ENCODE peak calls at places on chromosomes 5 and 9, in four cellular contexts. D, I, U and T are unnamed samples.

GRCh38 chr5:174559141-174559540 is 165.2 kb upstream of the MSX2 start:
- DNase-seq in D (no peak), I (no peak), U (no peak), T (no peak)

GRCh38 chr5:51013036-51013435 is 346.6 kb downstream of the PARP8 start:
- DNase-seq in D (no peak), I (no peak), U (no peak), T (no peak)

GRCh38 chr9:90100014-90100413 is 495.2 kb downstream of the GADD45G start:
- DNase-seq in D (no peak), I (no peak), U (no peak), T (no peak)

GRCh38 chr9:109349431-109349846 is 28.6 kb upstream of the EPB41L4B start:
- DNase-seq in D (no peak), I (no peak), U (peak; percentile 23), T (no peak)

GRCh38 chr9:129574911-129575574 is 45.9 kb downstream of the C9orf50 start:
- DNase-seq in D (no peak), I (no peak), U (no peak), T (no peak)

GRCh38 chr5:98769006-98769255 is 4.5 kb upstream of the RGMB start:
- DNase-seq in D (no peak), I (no peak), U (no peak), T (peak; percentile 37)

GRCh38 chr9:104906441-104907277 is 21.3 kb downstream of the ABCA1 start:
- DNase-seq in D (peak; percentile 33), I (peak; percentile 32), U (no peak), T (no peak)

GRCh38 chr5:107011530-107012115 is 659.1 kb downstream of the EFNA5 start:
- DNase-seq in D (no peak), I (no peak), U (no peak), T (no peak)

GRCh38 chr9:94002316-94003140 is 47.4 kb upstream of the BARX1 start:
- DNase-seq in D (no peak), I (no peak), U (peak; percentile 20), T (peak; percentile 18)

GRCh38 chr9:120901704-120902103 is 24.7 kb upstream of the PHF19 start:
- DNase-seq in D (no peak), I (no peak), U (no peak), T (no peak)

GRCh38 chr5:18095061-18095460 is 460.8 kb downstream of the TAF11L14 start:
- DNase-seq in D (no peak), I (no peak), U (no peak), T (no peak)

GRCh38 chr9:86765736-86766410 is 181.4 kb downstream of the GAS1 start:
- DNase-seq in D (no peak), I (no peak), U (no peak), T (no peak)

GRCh38 chr5:122415481-122416120 is 103.6 kb downstream of the SNCAIP start:
- DNase-seq in D (peak; percentile 70), I (peak; percentile 24), U (peak; percentile 62), T (no peak)

GRCh38 chr5:67636091-67636490 is 439.5 kb upstream of the CD180 start:
- DNase-seq in D (peak; percentile 27), I (no peak), U (peak; percentile 88), T (no peak)

GRCh38 chr9:91896096-91896495 is 53.9 kb downstream of the ROR2 start:
- DNase-seq in D (no peak), I (no peak), U (no peak), T (no peak)

GRCh38 chr9:108088916-108089315 is 599.3 kb upstream of the KLF4 start:
- DNase-seq in D (no peak), I (no peak), U (no peak), T (no peak)

GRCh38 chr5:150428106-150428876 is 15.6 kb upstream of the CD74 start:
- DNase-seq in D (peak; percentile 60), I (peak; percentile 32), U (no peak), T (no peak)

GRCh38 chr9:76686756-76687155 is 77.5 kb upstream of the PCA3 start:
- DNase-seq in D (no peak), I (no peak), U (no peak), T (no peak)

GRCh38 chr9:105053209-105053652 is 125.3 kb upstream of the ABCA1 start:
- DNase-seq in D (no peak), I (no peak), U (no peak), T (no peak)

GRCh38 chr5:130871346-130872086 is 293.5 kb downstream of the HINT1 start:
- DNase-seq in D (no peak), I (no peak), U (no peak), T (peak; percentile 1)

GRCh38 chr5:102532126-102532525 is 33.3 kb upstream of the SLCO6A1 start:
- DNase-seq in D (no peak), I (no peak), U (no peak), T (no peak)

GRCh38 chr9:109063765-109064164 is 50.5 kb upstream of the CTNNAL1 start:
- DNase-seq in D (no peak), I (no peak), U (no peak), T (no peak)

GRCh38 chr9:110457245-110457644 is 119.6 kb upstream of the TXNDC8 start:
- DNase-seq in D (no peak), I (no peak), U (no peak), T (no peak)

GRCh38 chr9:133107961-133108793 is 12.9 kb downstream of the RALGDS start:
- DNase-seq in D (peak; percentile 11), I (no peak), U (no peak), T (no peak)

GRCh38 chr5:54845567-54845941 is 139.8 kb downstream of the ESM1 start:
- DNase-seq in D (no peak), I (no peak), U (no peak), T (no peak)

GRCh38 chr5:76202182-76202581 is 119.0 kb downstream of the SV2C start:
- DNase-seq in D (no peak), I (no peak), U (no peak), T (no peak)

GRCh38 chr5:152221721-152222629 is 183.1 kb downstream of the NMUR2 start:
- DNase-seq in D (no peak), I (no peak), U (no peak), T (no peak)

GRCh38 chr9:128262687-128263086 is 13.1 kb downstream of the GOLGA2 start:
- DNase-seq in D (no peak), I (no peak), U (no peak), T (no peak)

GRCh38 chr5:140106805-140107311 is 7.1 kb upstream of the PURA start:
- DNase-seq in D (no peak), I (no peak), U (no peak), T (no peak)
- TF ChIP-seq POLR2A in D (no peak), I (no peak), U (no peak), T (no peak)

GRCh38 chr5:22901885-22902284 is 48.7 kb upstream of the CDH12 start:
- DNase-seq in D (no peak), I (no peak), U (no peak), T (no peak)

GRCh38 chr5:22896155-22896554 is 43.0 kb upstream of the CDH12 start:
- DNase-seq in D (no peak), I (no peak), U (no peak), T (no peak)

GRCh38 chr5:22899341-22899740 is 46.2 kb upstream of the CDH12 start:
- DNase-seq in D (no peak), I (no peak), U (no peak), T (no peak)

GRCh38 chr5:22900801-22901310 is 47.7 kb upstream of the CDH12 start:
- DNase-seq in D (no peak), I (no peak), U (no peak), T (no peak)
- TF ChIP-seq POLR2A in D (no peak), I (no peak), U (no peak), T (no peak)

DNA sequence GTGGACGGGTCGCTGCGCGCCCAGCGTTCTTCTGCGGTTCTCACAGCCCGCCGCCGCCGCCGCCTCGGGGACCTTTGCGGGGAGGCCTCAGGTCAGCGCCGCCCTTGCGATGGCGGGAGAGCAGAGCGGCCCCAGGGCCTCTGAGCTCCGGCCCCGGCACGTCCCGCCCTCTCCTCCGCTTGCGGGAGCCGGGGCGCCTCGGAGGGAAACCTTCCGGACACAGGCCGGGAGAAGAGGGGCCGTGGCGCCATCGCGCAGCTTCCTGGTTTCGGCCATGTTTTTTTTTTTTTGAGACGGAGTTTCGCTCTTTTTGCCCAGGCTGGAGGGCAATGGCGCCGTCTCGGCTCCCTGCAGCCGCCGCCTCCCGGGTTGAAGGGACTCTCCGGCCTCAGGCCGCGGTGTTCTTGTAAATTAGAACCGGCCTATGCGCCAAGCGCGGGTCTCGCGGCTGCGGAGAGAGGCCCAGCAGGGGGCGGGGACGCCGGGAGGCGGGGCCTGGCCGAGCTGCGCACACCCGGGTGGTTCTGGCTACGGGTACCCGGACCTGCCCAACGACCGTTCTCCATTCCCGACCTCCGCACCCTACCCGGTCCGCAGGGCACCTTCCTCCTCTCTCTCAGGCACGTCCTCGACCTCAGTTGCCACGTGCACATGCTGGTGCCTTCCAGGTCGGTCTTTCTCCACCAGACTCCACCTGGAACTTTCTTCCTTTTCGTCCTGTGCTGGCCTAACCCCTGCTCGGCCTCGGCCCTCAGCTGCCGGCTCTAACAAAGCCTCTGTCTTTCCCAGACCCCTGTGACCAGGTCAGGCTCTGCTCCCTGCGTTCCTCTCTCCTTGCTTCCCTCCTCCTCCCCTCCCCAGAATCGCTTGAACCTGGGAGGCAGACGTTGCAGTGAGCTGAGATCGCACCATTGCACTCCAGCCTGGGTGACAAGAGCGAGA is 28.8 kb upstream of the MGAT1 start:
- DNase-seq in D (peak; percentile 87), I (peak; percentile 73), U (peak; percentile 88), T (peak; percentile 73)
- TF ChIP-seq POLR2A in D (peak; percentile 84), I (peak; percentile 79), U (peak; percentile 73), T (peak; percentile 79)

DNA sequence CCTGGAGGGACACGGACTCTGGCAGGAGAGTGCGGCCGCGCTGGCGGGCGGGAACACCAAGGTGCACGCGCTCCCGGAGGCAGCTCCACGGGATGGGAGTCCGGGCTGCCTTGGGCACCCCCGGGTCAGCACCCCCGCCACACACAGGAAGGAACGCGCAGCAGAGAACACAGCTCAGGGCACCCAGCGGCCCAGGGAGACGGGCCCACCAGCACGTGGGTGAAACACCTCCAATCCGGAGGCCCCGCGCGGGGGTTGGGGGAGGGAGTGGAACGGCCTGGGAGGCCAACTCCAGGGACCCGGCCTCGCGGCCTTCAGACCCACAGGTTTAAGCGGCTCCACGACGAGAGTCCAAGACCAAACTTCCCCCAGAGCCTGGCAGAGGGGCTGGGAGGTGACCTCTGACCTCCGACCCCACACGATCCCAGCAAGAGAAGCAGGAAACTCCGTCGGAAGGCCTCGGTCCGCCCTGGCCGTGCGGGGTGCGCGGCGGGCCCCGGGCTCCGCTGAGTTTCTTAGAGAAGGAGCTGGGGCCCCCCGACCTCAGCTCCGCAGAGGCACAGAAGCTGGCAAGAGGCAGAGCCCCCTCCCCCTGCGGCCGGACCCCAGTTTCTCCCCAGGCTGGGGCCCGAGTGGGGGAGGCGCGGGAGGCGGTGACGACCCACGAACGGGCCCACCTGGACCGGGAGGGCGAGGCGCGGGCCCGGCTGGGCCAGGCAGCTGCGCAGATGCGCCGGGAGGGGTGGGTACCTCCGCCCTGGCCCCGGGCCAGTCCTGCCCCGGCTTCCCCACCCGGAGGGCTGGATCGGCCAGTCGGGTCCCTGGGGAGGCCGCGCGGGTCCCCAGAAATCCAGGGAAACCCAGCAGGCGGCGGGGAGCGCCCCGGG is 851 bp downstream of the NACC2 start:
- DNase-seq in D (peak; percentile 81), I (peak; percentile 71), U (peak; percentile 41), T (no peak)
- TF ChIP-seq POLR2A in D (peak; percentile 51), I (no peak), U (no peak), T (no peak)

GRCh38 chr9:78031826-78032598 is 401 bp upstream of the GNAQ start:
- DNase-seq in D (peak; percentile 91), I (peak; percentile 88), U (peak; percentile 92), T (no peak)
- TF ChIP-seq POLR2A in D (peak; percentile 91), I (peak; percentile 29), U (peak; percentile 81), T (no peak)

GRCh38 chr5:149411738-149412519 is 32.8 kb upstream of the IL17B start:
- DNase-seq in D (peak; percentile 19), I (peak; percentile 19), U (no peak), T (no peak)
- TF ChIP-seq POLR2A in D (no peak), I (no peak), U (no peak), T (no peak)